ENCODE peak calls at places on chromosomes 3 and 15, in eight cellular contexts. E is transverse colon; I is HFFc6; M is stimulated activated CD4-positive, alpha-beta T cell treated with anti-CD3 and anti-CD28 coated beads, Interleukin-1b, Interleukin-23, amount 100 ng/mL, for 24 hours; P is NCI-H1105; W is HTR-8/SVneo; S is A673; C is IMR-90. T is an unnamed sample.

GRCh38 chr3:184336484-184337230 is 743 bp upstream of the FAM131A start:
- DNase-seq in E (peak; percentile 60), I (peak; percentile 55), M (no peak), P (no peak), W (no peak), S (peak; percentile 59), C (peak; percentile 65), T (peak; percentile 66)

GRCh38 chr15:84647726-84648125 is 6.4 kb downstream of the WDR73 start:
- DNase-seq in E (no peak), I (no peak), M (no peak), P (no peak), W (no peak), S (no peak), C (no peak), T (no peak)

GRCh38 chr15:70717237-70717793 is 46.0 kb downstream of the UACA start:
- DNase-seq in E (no peak), I (no peak), M (no peak), P (no peak), W (no peak), S (no peak), C (peak; percentile 42), T (no peak)

GRCh38 chr15:31498329-31498728 is 171.7 kb downstream of the KLF13 start:
- DNase-seq in E (no peak), I (peak; percentile 5), M (no peak), P (no peak), W (no peak), S (no peak), C (no peak), T (no peak)

GRCh38 chr3:56869157-56869889 is 67.6 kb upstream of the ARHGEF3 start:
- DNase-seq in E (no peak), I (no peak), M (no peak), P (no peak), W (no peak), S (no peak), C (peak; percentile 53), T (peak; percentile 31)

GRCh38 chr3:196225086-196225485 is 8.8 kb downstream of the SLC51A start:
- DNase-seq in E (no peak), I (no peak), M (no peak), P (no peak), W (no peak), S (no peak), C (no peak), T (no peak)

GRCh38 chr3:187832202-187832601 is 86.9 kb upstream of the BCL6 start:
- DNase-seq in E (no peak), I (no peak), M (no peak), P (no peak), W (no peak), S (no peak), C (no peak), T (no peak)

GRCh38 chr3:193816656-193817311 is 223.8 kb downstream of the OPA1 start:
- DNase-seq in E (peak; percentile 83), I (no peak), M (no peak), P (peak; percentile 92), W (no peak), S (peak; percentile 84), C (peak; percentile 11), T (peak; percentile 82)

GRCh38 chr3:182258538-182259177 is 534.6 kb upstream of the ATP11B start:
- DNase-seq in E (no peak), I (no peak), M (no peak), P (peak; percentile 63), W (peak; percentile 14), S (peak; percentile 78), C (no peak), T (peak; percentile 32)

GRCh38 chr3:133038089-133038730 is at the start of gene TMEM108:
- DNase-seq in E (peak; percentile 52), I (no peak), M (peak; percentile 3), P (peak; percentile 99), W (peak; percentile 61), S (peak; percentile 47), C (peak; percentile 58), T (peak; percentile 77)

GRCh38 chr15:52021892-52022540 is 3.0 kb downstream of the MAPK6 start:
- DNase-seq in E (no peak), I (no peak), M (no peak), P (no peak), W (no peak), S (no peak), C (no peak), T (no peak)

GRCh38 chr3:135516143-135516542 is 449.4 kb upstream of the PPP2R3A start:
- DNase-seq in E (no peak), I (peak; percentile 34), M (no peak), P (no peak), W (no peak), S (peak; percentile 5), C (peak; percentile 41), T (peak; percentile 45)

GRCh38 chr3:131705558-131706051 is 202.8 kb upstream of the MRPL3 start:
- DNase-seq in E (no peak), I (peak; percentile 32), M (no peak), P (peak; percentile 66), W (no peak), S (peak; percentile 65), C (no peak), T (no peak)

GRCh38 chr15:77862651-77863104 is 214.8 kb downstream of the TBC1D2B start:
- DNase-seq in E (no peak), I (no peak), M (no peak), P (no peak), W (no peak), S (no peak), C (no peak), T (no peak)

GRCh38 chr3:155664922-155665695 is 79.8 kb downstream of the PLCH1 start:
- DNase-seq in E (peak; percentile 52), I (peak; percentile 84), M (no peak), P (no peak), W (no peak), S (no peak), C (peak; percentile 69), T (peak; percentile 76)

GRCh38 chr3:119939087-119939486 is 155.2 kb downstream of the GSK3B start:
- DNase-seq in E (no peak), I (no peak), M (no peak), P (no peak), W (no peak), S (no peak), C (no peak), T (no peak)

GRCh38 chr15:92082217-92082843 is 228.8 kb downstream of the SLCO3A1 start:
- DNase-seq in E (peak; percentile 64), I (peak; percentile 39), M (peak; percentile 39), P (peak; percentile 39), W (peak; percentile 41), S (peak; percentile 84), C (peak; percentile 73), T (peak; percentile 20)

GRCh38 chr3:124860599-124860998 is 26.6 kb downstream of the ITGB5 start:
- DNase-seq in E (peak; percentile 58), I (peak; percentile 96), M (no peak), P (no peak), W (peak; percentile 86), S (no peak), C (peak; percentile 96), T (peak; percentile 98)

GRCh38 chr3:62732183-62732904 is 142.9 kb downstream of the CADPS start:
- DNase-seq in E (peak; percentile 26), I (no peak), M (no peak), P (no peak), W (no peak), S (no peak), C (no peak), T (no peak)

GRCh38 chr3:150384517-150385212 is 23.4 kb upstream of the TSC22D2 start:
- DNase-seq in E (peak; percentile 40), I (no peak), M (no peak), P (no peak), W (no peak), S (no peak), C (peak; percentile 12), T (no peak)

T was measured in LHCN-M2.